ENCODE peak calls at places on chromosomes 13 and 19, in seven cellular contexts. P is spleen; G is colonic mucosa; Z is activated CD4-positive, alpha-beta memory T cell treated with anti-CD3 and anti-CD28 coated beads for 36 hours; O is iris pigment epithelial cell; X is C1 segment of cervical spinal cord; J is NCI-H2171 treated with DMSO at 0.1 percent for 48 hours. D is an unnamed sample.

GRCh38 chr13:67549331-67549730 is 319.2 kb upstream of the PCDH9 start:
- DNase-seq in Z (no peak), P (no peak), X (no peak), O (peak; percentile 96), G (no peak), J (no peak), D (no peak)

GRCh38 chr13:81987677-81988357 is 1646.9 kb upstream of the SPRY2 start:
- DNase-seq in J (no peak), X (no peak), O (no peak), G (no peak), Z (no peak), P (no peak), D (no peak)

GRCh38 chr19:48628486-48629296 is 8.5 kb downstream of the DBP start:
- DNase-seq in G (no peak), P (peak; percentile 80), X (no peak), O (no peak), J (no peak), Z (no peak), D (peak; percentile 83)

GRCh38 chr13:37023871-37024270 is 23.3 kb downstream of the EXOSC8 start:
- DNase-seq in Z (no peak), J (no peak), G (no peak), X (no peak), P (no peak), O (peak; percentile 88), D (no peak)

GRCh38 chr19:3862826-3863500 is 5.9 kb downstream of the ZFR2 start:
- DNase-seq in G (no peak), J (no peak), X (no peak), P (no peak), Z (no peak), O (no peak), D (no peak)

GRCh38 chr19:46951236-46951986 is 68.2 kb upstream of the NPAS1 start:
- DNase-seq in Z (peak; percentile 68), O (no peak), J (no peak), X (no peak), G (peak; percentile 90), P (no peak), D (no peak)

GRCh38 chr19:9144920-9145319 is 4.7 kb downstream of the ZNF317 start:
- DNase-seq in Z (no peak), J (no peak), X (no peak), G (no peak), O (no peak), P (no peak), D (no peak)

GRCh38 chr19:38409631-38410133 is 6.8 kb downstream of the FAM98C start:
- DNase-seq in Z (no peak), X (no peak), J (peak; percentile 75), G (no peak), O (peak; percentile 67), P (no peak), D (no peak)

GRCh38 chr19:4803736-4804695 is 12.5 kb downstream of the FEM1A start:
- DNase-seq in Z (peak; percentile 73), G (peak; percentile 55), P (peak; percentile 84), O (peak; percentile 26), J (peak; percentile 56), X (no peak), D (peak; percentile 84)

GRCh38 chr13:62309904-62310303 is 894.3 kb upstream of the PCDH20 start:
- DNase-seq in Z (no peak), G (no peak), X (no peak), O (no peak), P (no peak), J (no peak), D (no peak)

GRCh38 chr19:37955986-37956385 is 49.0 kb downstream of the SIPA1L3 start:
- DNase-seq in J (no peak), G (no peak), P (no peak), O (no peak), Z (no peak), X (no peak), D (no peak)

GRCh38 chr19:41746593-41747227 is 8.6 kb upstream of the CEACAM6 start:
- DNase-seq in X (no peak), O (peak; percentile 60), Z (peak; percentile 66), G (peak; percentile 84), J (peak; percentile 9), P (no peak), D (no peak)

GRCh38 chr13:44439615-44440014 is 66.0 kb downstream of the SERP2 start:
- DNase-seq in G (no peak), P (no peak), O (no peak), Z (no peak), J (no peak), X (no peak), D (no peak)

GRCh38 chr19:3852614-3853254 is 16.1 kb downstream of the ZFR2 start:
- DNase-seq in G (peak; percentile 41), X (no peak), O (peak; percentile 78), P (no peak), Z (peak; percentile 28), J (peak; percentile 11), D (no peak)

GRCh38 chr13:111241006-111241755 is 79.3 kb upstream of the TEX29 start:
- DNase-seq in P (no peak), G (no peak), J (no peak), Z (no peak), O (no peak), X (peak; percentile 70), D (no peak)

GRCh38 chr13:76123548-76123947 is 487.4 kb downstream of the LMO7 start:
- DNase-seq in P (no peak), G (no peak), X (no peak), J (no peak), Z (no peak), O (no peak), D (no peak)

GRCh38 chr13:43730642-43731041 is 56.1 kb downstream of the ENOX1 start:
- DNase-seq in O (peak; percentile 28), X (no peak), P (no peak), G (no peak), J (no peak), Z (no peak), D (no peak)

GRCh38 chr19:1956868-1957492 is 16.0 kb downstream of the CSNK1G2 start:
- DNase-seq in G (no peak), X (peak; percentile 61), J (no peak), O (no peak), P (no peak), Z (no peak), D (no peak)

GRCh38 chr19:4977299-4978174 is 8.6 kb downstream of the KDM4B start:
- DNase-seq in X (no peak), Z (no peak), J (peak; percentile 74), G (no peak), O (peak; percentile 95), P (no peak), D (peak; percentile 83)

GRCh38 chr13:111542530-111543341 is 222.3 kb downstream of the TEX29 start:
- DNase-seq in J (no peak), O (no peak), P (peak; percentile 56), X (no peak), Z (no peak), G (no peak), D (peak; percentile 82)

GRCh38 chr19:47232422-47233211 is 1.6 kb upstream of the BBC3 start:
- DNase-seq in G (peak; percentile 70), X (no peak), J (no peak), Z (peak; percentile 61), O (peak; percentile 59), P (no peak), D (no peak)

GRCh38 chr19:31461814-31462539 is 112.7 kb upstream of the TSHZ3 start:
- DNase-seq in O (no peak), Z (no peak), J (no peak), G (no peak), P (no peak), X (no peak), D (no peak)

GRCh38 chr13:51518847-51519246 is 65.4 kb upstream of the WDFY2 start:
- DNase-seq in J (no peak), Z (peak; percentile 62), P (no peak), O (no peak), X (no peak), G (no peak), D (no peak)

GRCh38 chr19:18428173-18428836 is 9.1 kb downstream of the SSBP4 start:
- DNase-seq in Z (no peak), O (no peak), G (no peak), X (no peak), J (peak; percentile 82), P (no peak), D (no peak)

GRCh38 chr13:50401721-50402510 is 386.7 kb downstream of the KCNRG start:
- DNase-seq in Z (no peak), J (no peak), P (no peak), O (peak; percentile 71), G (no peak), X (no peak), D (no peak)

GRCh38 chr19:1952635-1953034 is 11.7 kb downstream of the CSNK1G2 start:
- DNase-seq in P (no peak), X (no peak), Z (no peak), J (no peak), G (no peak), O (no peak), D (no peak)

GRCh38 chr13:38687246-38688229 is 661 bp downstream of the FREM2 start:
- DNase-seq in J (no peak), G (no peak), Z (no peak), O (peak; percentile 32), X (no peak), P (no peak), D (peak; percentile 82)

GRCh38 chr13:40388617-40389016 is 277.8 kb downstream of the FOXO1 start:
- DNase-seq in X (no peak), Z (peak; percentile 92), O (peak; percentile 49), J (no peak), G (peak; percentile 27), P (peak; percentile 93), D (no peak)

GRCh38 chr19:18785179-18786124 is 5.7 kb downstream of the COMP start:
- DNase-seq in O (peak; percentile 52), G (peak; percentile 94), J (peak; percentile 40), X (no peak), P (no peak), Z (peak; percentile 83), D (peak; percentile 95)